ENCODE peak calls at places on chromosomes 7 and 10, in seven cellular contexts. C, P, J, W, S, O and K are unnamed samples.
A peak's percentile ranks its signal among the peaks of the same experiment; 100 is the strongest.

GRCh38 chr7:123401295-123401694 is 133.1 kb downstream of the IQUB start:
- DNase-seq in C (no peak), P (no peak), J (peak; percentile 38), W (no peak), S (no peak), O (peak; percentile 14), K (no peak)

GRCh38 chr10:86535057-86535882 is 13.7 kb upstream of the WAPL start:
- DNase-seq in C (no peak), P (no peak), J (peak; percentile 83), W (peak; percentile 25), S (peak; percentile 64), O (peak; percentile 63), K (no peak)

GRCh38 chr10:128701381-128701780 is 575.2 kb upstream of the MKI67 start:
- DNase-seq in C (no peak), P (no peak), J (no peak), W (no peak), S (no peak), O (no peak), K (no peak)

GRCh38 chr10:23980054-23980453 is 228.9 kb upstream of the KIAA1217 start:
- DNase-seq in C (no peak), P (no peak), J (no peak), W (no peak), S (no peak), O (no peak), K (no peak)

GRCh38 chr10:33365314-33365713 is 30.8 kb upstream of the NRP1 start:
- DNase-seq in C (peak; percentile 41), P (no peak), J (no peak), W (no peak), S (no peak), O (no peak), K (no peak)

GRCh38 chr7:19928247-19928646 is 154.8 kb upstream of the TMEM196 start:
- DNase-seq in C (no peak), P (no peak), J (no peak), W (no peak), S (no peak), O (no peak), K (no peak)

GRCh38 chr10:126387931-126388911 is at the start of gene ADAM12:
- DNase-seq in C (peak; percentile 68), P (no peak), J (peak; percentile 46), W (peak; percentile 71), S (peak; percentile 94), O (peak; percentile 30), K (peak; percentile 23)

GRCh38 chr7:151366872-151367207 is 25.2 kb downstream of the NUB1 start:
- DNase-seq in C (peak; percentile 91), P (no peak), J (no peak), W (peak; percentile 50), S (peak; percentile 78), O (no peak), K (no peak)

GRCh38 chr10:35607475-35608316 is 2.6 kb downstream of the GJD4 start:
- DNase-seq in C (no peak), P (no peak), J (no peak), W (no peak), S (no peak), O (no peak), K (no peak)

GRCh38 chr10:10591682-10592412 is 425.8 kb upstream of the CELF2 start:
- DNase-seq in C (no peak), P (no peak), J (no peak), W (no peak), S (no peak), O (peak; percentile 63), K (no peak)

GRCh38 chr7:99102809-99103690 is 40.9 kb downstream of the SMURF1 start:
- DNase-seq in C (peak; percentile 92), P (no peak), J (no peak), W (peak; percentile 59), S (peak; percentile 44), O (no peak), K (no peak)

GRCh38 chr7:143074141-143074540 is 22.0 kb downstream of the OR6V1 start:
- DNase-seq in C (no peak), P (no peak), J (no peak), W (no peak), S (no peak), O (no peak), K (no peak)

GRCh38 chr7:112386619-112387018 is 63.6 kb upstream of the IFRD1 start:
- DNase-seq in C (no peak), P (no peak), J (no peak), W (no peak), S (no peak), O (peak; percentile 64), K (no peak)

GRCh38 chr7:3267928-3268690 is 32.9 kb upstream of the SDK1 start:
- DNase-seq in C (peak; percentile 99), P (no peak), J (no peak), W (peak; percentile 95), S (no peak), O (no peak), K (no peak)

GRCh38 chr7:146115665-146116451 is 743 bp upstream of the CNTNAP2 start:
- DNase-seq in C (no peak), P (peak; percentile 76), J (peak; percentile 94), W (peak; percentile 63), S (no peak), O (peak; percentile 96), K (peak; percentile 92)

GRCh38 chr10:123997486-123998196 is 95.8 kb downstream of the CHST15 start:
- DNase-seq in C (peak; percentile 87), P (no peak), J (no peak), W (peak; percentile 95), S (peak; percentile 18), O (no peak), K (no peak)

GRCh38 chr10:102509387-102509786 is 5.6 kb downstream of the SUFU start:
- DNase-seq in C (peak; percentile 80), P (no peak), J (no peak), W (no peak), S (no peak), O (no peak), K (no peak)

GRCh38 chr7:27999829-28000228 is 180.8 kb downstream of the JAZF1 start:
- DNase-seq in C (no peak), P (no peak), J (no peak), W (no peak), S (no peak), O (no peak), K (no peak)

DNA sequence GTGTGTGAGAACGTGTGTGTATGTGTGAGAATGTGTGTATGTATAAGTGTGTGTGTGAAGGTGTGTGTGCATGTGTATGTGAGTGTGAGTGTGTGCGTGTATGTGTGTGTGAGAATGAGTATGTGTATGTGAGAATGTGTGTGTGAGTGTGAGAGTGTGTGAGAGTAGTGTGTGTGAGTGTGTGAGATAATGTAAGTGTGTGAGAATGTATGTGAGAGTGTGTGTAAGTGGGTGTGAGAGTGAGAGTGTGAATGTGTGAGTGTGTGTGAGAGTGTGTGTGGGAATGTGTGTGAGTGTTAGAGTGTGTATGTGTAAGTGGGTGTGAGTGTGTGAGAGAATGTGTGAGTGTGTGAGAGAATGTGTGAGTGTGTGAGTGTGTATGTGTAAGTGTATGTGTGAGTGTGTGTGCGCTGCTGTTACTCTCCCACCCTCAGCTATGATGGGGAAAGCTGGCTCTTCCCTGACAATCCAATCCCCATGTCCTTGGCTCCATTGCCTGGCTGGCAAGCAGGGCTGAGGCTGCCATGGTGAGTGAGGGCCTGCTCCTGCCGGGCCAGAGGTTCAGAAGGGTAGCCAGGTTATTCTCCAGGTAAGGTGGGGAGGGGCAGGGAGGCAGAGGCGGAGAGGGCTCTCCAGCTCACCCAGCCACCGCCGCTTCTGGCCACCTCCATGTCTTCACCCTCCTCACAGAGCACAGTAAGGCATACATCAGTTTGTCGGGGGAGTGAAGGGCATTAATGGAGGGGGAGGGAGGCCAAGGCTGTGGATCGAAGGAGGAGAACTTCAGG is 72.6 kb upstream of the PCBD1 start:
- DNase-seq in C (no peak), P (no peak), J (no peak), W (no peak), S (no peak), O (no peak), K (no peak)
- H4K8ac ChIP-seq in C (no peak overlapping the region), P (no peak overlapping the region), J (no peak overlapping the region), W (no peak overlapping the region), S (no peak overlapping the region), O (no peak overlapping the region), K (peak overlapping the region; percentile 97)

GRCh38 chr10:60907972-60908371 is 36.0 kb downstream of the RHOBTB1 start:
- DNase-seq in C (no peak), P (no peak), J (no peak), W (no peak), S (no peak), O (no peak), K (no peak)
- H4K8ac ChIP-seq in C (no peak overlapping the region), P (no peak overlapping the region), J (no peak overlapping the region), W (no peak overlapping the region), S (no peak overlapping the region), O (no peak overlapping the region), K (no peak overlapping the region)

GRCh38 chr10:97850446-97850845 is 803 bp downstream of the GOLGA7B start:
- DNase-seq in C (no peak), P (no peak), J (no peak), W (no peak), S (no peak), O (peak; percentile 37), K (peak; percentile 6)

GRCh38 chr10:97849101-97849490 is 547 bp upstream of the GOLGA7B start:
- DNase-seq in C (no peak), P (no peak), J (no peak), W (no peak), S (no peak), O (no peak), K (no peak)

GRCh38 chr10:97851341-97852001 is 1.8 kb downstream of the GOLGA7B start:
- DNase-seq in C (no peak), P (no peak), J (no peak), W (no peak), S (no peak), O (no peak), K (no peak)

GRCh38 chr10:97852277-97852676 is 2.6 kb downstream of the GOLGA7B start:
- DNase-seq in C (no peak), P (no peak), J (no peak), W (no peak), S (no peak), O (no peak), K (no peak)

DNA sequence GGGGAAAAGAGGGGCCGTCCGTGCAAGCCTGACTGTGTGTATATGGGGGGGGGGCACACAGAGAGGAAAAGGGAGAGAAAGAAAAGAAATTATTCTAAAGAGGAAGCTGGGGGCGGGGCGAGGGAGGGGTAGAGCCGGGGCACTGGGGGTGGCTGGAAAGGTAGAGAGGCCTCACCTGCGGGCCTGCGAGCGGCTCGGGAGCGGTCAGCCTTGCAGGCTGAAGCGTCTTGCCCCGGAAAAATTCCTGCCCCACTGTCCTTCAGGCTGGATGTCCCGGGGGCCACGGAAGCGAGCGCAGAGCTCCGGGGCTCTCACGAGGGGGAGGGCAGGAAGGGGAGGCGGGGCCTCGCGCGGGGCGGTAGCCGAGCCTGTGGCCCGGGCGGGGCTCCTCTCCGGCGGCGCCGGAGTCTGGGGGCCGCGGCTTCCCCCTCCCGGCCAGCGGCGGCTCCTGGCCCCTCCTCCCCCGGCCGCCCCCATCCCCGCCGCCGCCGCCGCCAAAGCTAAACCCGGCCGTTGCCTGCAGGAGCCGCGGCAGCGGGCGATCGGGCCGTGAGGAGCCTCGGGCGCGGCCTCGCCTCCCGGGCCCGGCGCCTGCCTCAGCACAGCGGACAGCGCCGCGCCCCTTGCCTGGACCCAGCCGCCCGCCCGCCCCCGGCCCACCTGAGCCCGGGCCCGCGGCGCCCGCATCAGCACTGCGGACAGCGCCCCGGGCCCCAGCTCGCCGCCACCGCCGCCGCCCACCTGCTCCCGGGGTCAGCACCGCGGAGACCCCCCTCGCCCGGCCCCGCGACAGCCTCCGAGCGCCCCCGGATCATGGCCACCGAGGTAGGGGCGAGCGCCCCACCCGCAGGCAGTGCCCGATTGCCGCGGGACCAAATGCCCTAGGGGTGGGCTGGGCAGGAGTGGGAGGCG is at the start of gene GOLGA7B:
- DNase-seq in C (peak; percentile 7), P (no peak), J (peak; percentile 77), W (peak; percentile 24), S (peak; percentile 33), O (peak; percentile 81), K (peak; percentile 82)
- H4K8ac ChIP-seq in C (no peak within 1 kb of the TSS), P (no peak within 1 kb of the TSS), J (no peak within 1 kb of the TSS), W (no peak within 1 kb of the TSS), S (no peak within 1 kb of the TSS), O (no peak within 1 kb of the TSS), K (no peak within 1 kb of the TSS)

GRCh38 chr10:2166061-2166460 is 428.7 kb upstream of the ADARB2 start:
- DNase-seq in C (no peak), P (no peak), J (no peak), W (no peak), S (no peak), O (no peak), K (no peak)
- H4K8ac ChIP-seq in C (no peak overlapping the region), P (peak overlapping the region; percentile 78), J (no peak overlapping the region), W (no peak overlapping the region), S (no peak overlapping the region), O (no peak overlapping the region), K (no peak overlapping the region)